ENCODE peak calls at places on chromosomes 11 and 22, in six cellular contexts. H is activated naive CD8-positive, alpha-beta T cell treated with anti-CD3 and anti-CD28 coated beads for 36 hours; K is neuronal stem cell; D is HFF-Myc; Z is T-helper 2 cell; Q is fibroblast of the aortic adventitia. E is an unnamed sample.
A peak's percentile ranks its signal among the peaks of the same experiment; 100 is the strongest.

GRCh38 chr11:66476841-66477251 is 3.4 kb upstream of the DPP3 start:
- DNase-seq in H (no peak), K (no peak), D (no peak), Z (no peak), Q (no peak), E (no peak)

GRCh38 chr11:11435673-11436072 is 82.6 kb upstream of the CSNK2A3 start:
- DNase-seq in H (no peak), K (peak; percentile 27), D (no peak), Z (no peak), Q (no peak), E (no peak)

GRCh38 chr11:92811341-92811740 is 158.1 kb upstream of the MTNR1B start:
- DNase-seq in H (no peak), K (no peak), D (no peak), Z (no peak), Q (no peak), E (no peak)

GRCh38 chr22:45316796-45317526 is 7.2 kb downstream of the FAM118A start:
- DNase-seq in H (no peak), K (no peak), D (no peak), Z (no peak), Q (no peak), E (no peak)

GRCh38 chr11:128365044-128365443 is 222.3 kb downstream of the ETS1 start:
- DNase-seq in H (no peak), K (peak; percentile 32), D (peak; percentile 73), Z (no peak), Q (peak; percentile 84), E (peak; percentile 45)

GRCh38 chr22:25109878-25110595 is 89.6 kb upstream of the CRYBB3 start:
- DNase-seq in H (no peak), K (no peak), D (no peak), Z (no peak), Q (no peak), E (no peak)

GRCh38 chr11:131785801-131786200 is 415.4 kb downstream of the NTM start:
- DNase-seq in H (no peak), K (no peak), D (no peak), Z (no peak), Q (no peak), E (no peak)

GRCh38 chr11:105670811-105671210 is 60.9 kb downstream of the GRIA4 start:
- DNase-seq in H (no peak), K (no peak), D (no peak), Z (no peak), Q (no peak), E (no peak)

GRCh38 chr11:15861256-15861655 is 495.1 kb downstream of the SOX6 start:
- DNase-seq in H (no peak), K (no peak), D (no peak), Z (no peak), Q (no peak), E (no peak)

GRCh38 chr22:40036591-40037225 is 42.0 kb downstream of the FAM83F start:
- DNase-seq in H (peak; percentile 54), K (peak; percentile 63), D (peak; percentile 17), Z (no peak), Q (peak; percentile 73), E (peak; percentile 66)

GRCh38 chr11:130383363-130384168 is 44.8 kb downstream of the ADAMTS8 start:
- DNase-seq in H (no peak), K (peak; percentile 27), D (peak; percentile 94), Z (no peak), Q (peak; percentile 65), E (peak; percentile 45)

GRCh38 chr11:44818110-44818509 is 91.3 kb downstream of the TSPAN18 start:
- DNase-seq in H (no peak), K (no peak), D (no peak), Z (no peak), Q (no peak), E (no peak)

GRCh38 chr22:37731804-37732471 is 35.1 kb downstream of the TRIOBP start:
- DNase-seq in H (no peak), K (no peak), D (no peak), Z (no peak), Q (no peak), E (no peak)

GRCh38 chr11:123434262-123434661 is 4.2 kb downstream of the GRAMD1B start:
- DNase-seq in H (peak; percentile 31), K (no peak), D (no peak), Z (no peak), Q (peak; percentile 21), E (peak; percentile 60)

GRCh38 chr22:31911565-31912401 is 32.6 kb upstream of the YWHAH start:
- DNase-seq in H (no peak), K (no peak), D (no peak), Z (no peak), Q (peak; percentile 22), E (no peak)

GRCh38 chr11:117072517-117073218 is 25.6 kb downstream of the SIK3 start:
- DNase-seq in H (no peak), K (no peak), D (peak; percentile 77), Z (no peak), Q (peak; percentile 95), E (no peak)

GRCh38 chr11:128610765-128611617 is 23.6 kb upstream of the ETS1 start:
- DNase-seq in H (peak; percentile 55), K (no peak), D (no peak), Z (peak; percentile 64), Q (no peak), E (peak; percentile 97)

GRCh38 chr11:125451400-125452124 is 44.5 kb downstream of the FEZ1 start:
- DNase-seq in H (peak; percentile 7), K (peak; percentile 76), D (no peak), Z (no peak), Q (peak; percentile 46), E (no peak)

GRCh38 chr11:34132261-34132965 is 27.0 kb downstream of the NAT10 start:
- DNase-seq in H (no peak), K (no peak), D (no peak), Z (no peak), Q (no peak), E (no peak)

GRCh38 chr11:829116-829945 is 1.6 kb downstream of the CRACR2B start:
- DNase-seq in H (no peak), K (no peak), D (no peak), Z (no peak), Q (no peak), E (no peak)

GRCh38 chr11:31114437-31114836 is 255.1 kb downstream of the DCDC1 start:
- DNase-seq in H (no peak), K (no peak), D (no peak), Z (no peak), Q (no peak), E (no peak)

GRCh38 chr11:1348748-1349073 is 39.3 kb upstream of the TOLLIP start:
- DNase-seq in H (no peak), K (no peak), D (no peak), Z (no peak), Q (no peak), E (no peak)

E was measured in DND-41.